ENCODE peak calls at places on chromosomes 7 and 10, in eight cellular contexts. O, Z, D, W, V, Y, P and T are unnamed samples.
A peak's percentile ranks its signal among the peaks of the same experiment; 100 is the strongest.

GRCh38 chr7:27774717-27775328 is 34.9 kb downstream of the TAX1BP1 start:
- DNase-seq in D (no peak), V (peak; percentile 35), Z (no peak), P (no peak), Y (peak; percentile 15), O (peak; percentile 19), W (peak; percentile 36), T (no peak)

GRCh38 chr7:97693586-97693985 is 38.3 kb upstream of the TAC1 start:
- DNase-seq in P (no peak), V (no peak), Z (peak; percentile 26), D (no peak), W (no peak), Y (no peak), O (no peak), T (no peak)

GRCh38 chr7:94127026-94127425 is 122.9 kb upstream of the BET1 start:
- DNase-seq in V (no peak), Z (no peak), P (no peak), Y (no peak), D (no peak), W (no peak), O (no peak), T (no peak)

GRCh38 chr7:46577394-46577793 is 656.3 kb upstream of the IGFBP3 start:
- DNase-seq in O (no peak), D (no peak), V (no peak), Z (no peak), Y (no peak), W (no peak), P (no peak), T (no peak)

GRCh38 chr10:50470345-50470744 is 153.4 kb downstream of the SGMS1 start:
- DNase-seq in Z (no peak), O (no peak), V (peak; percentile 35), Y (no peak), P (no peak), W (peak; percentile 62), D (no peak), T (no peak)

GRCh38 chr10:78309536-78310237 is 276.0 kb downstream of the RPS24 start:
- DNase-seq in D (no peak), V (no peak), Z (no peak), O (no peak), W (no peak), P (no peak), Y (no peak), T (no peak)

GRCh38 chr10:88063861-88064521 is 200.6 kb downstream of the PTEN start:
- DNase-seq in W (no peak), Y (no peak), V (no peak), D (no peak), O (no peak), Z (no peak), P (no peak), T (no peak)

GRCh38 chr7:149027560-149028345 is 552 bp downstream of the PDIA4 start:
- DNase-seq in D (no peak), O (peak; percentile 7), P (no peak), W (no peak), Z (peak; percentile 28), Y (no peak), V (peak; percentile 15), T (no peak)

GRCh38 chr7:157397751-157398691 is 61.2 kb downstream of the DNAJB6 start:
- DNase-seq in P (no peak), D (no peak), O (peak; percentile 9), V (peak; percentile 22), W (peak; percentile 50), Y (peak; percentile 62), Z (peak; percentile 25), T (no peak)

GRCh38 chr7:66683770-66684123 is 55.1 kb downstream of the KCTD7 start:
- DNase-seq in P (no peak), W (no peak), Z (no peak), O (no peak), V (no peak), D (no peak), Y (no peak), T (no peak)

GRCh38 chr10:132924046-132924952 is 18.1 kb downstream of the CFAP46 start:
- DNase-seq in V (no peak), Z (no peak), D (no peak), W (no peak), P (no peak), Y (no peak), O (no peak), T (no peak)

GRCh38 chr7:3272691-3273141 is 28.3 kb upstream of the SDK1 start:
- DNase-seq in V (peak; percentile 88), Z (no peak), P (no peak), Y (no peak), O (peak; percentile 66), D (no peak), W (no peak), T (no peak)

GRCh38 chr7:106057204-106057961 is 54.7 kb downstream of the SYPL1 start:
- DNase-seq in V (no peak), P (no peak), Z (no peak), Y (no peak), D (no peak), W (no peak), O (no peak), T (no peak)

GRCh38 chr7:89771003-89771636 is 383.1 kb upstream of the STEAP1 start:
- DNase-seq in O (no peak), Z (no peak), D (no peak), P (no peak), V (no peak), W (no peak), Y (no peak), T (no peak)